ENCODE peak calls at places on chromosomes 1 and 21, in four cellular contexts. L is CD8-positive, alpha-beta T cell; Z is endothelial cell of umbilical vein; G is IMR-90. P is an unnamed sample.

GRCh38 chr1:156291226-156292061 is 4.0 kb downstream of the GLMP start:
- DNase-seq in L (no peak), Z (peak; percentile 89), G (peak; percentile 72), P (no peak)

GRCh38 chr1:242477944-242478343 is 46.6 kb downstream of the PLD5 start:
- DNase-seq in L (no peak), Z (no peak), G (no peak), P (no peak)

GRCh38 chr1:54866801-54867716 is 19.9 kb downstream of the DHCR24 start:
- DNase-seq in L (no peak), Z (no peak), G (no peak), P (no peak)

GRCh38 chr1:208302702-208303101 is 58.5 kb upstream of the PLXNA2 start:
- DNase-seq in L (no peak), Z (no peak), G (no peak), P (no peak)

GRCh38 chr1:201166964-201167624 is 12.8 kb upstream of the TMEM9 start:
- DNase-seq in L (no peak), Z (no peak), G (no peak), P (no peak)

GRCh38 chr1:69913967-69914366 is 291.4 kb downstream of the LRRC40 start:
- DNase-seq in L (no peak), Z (peak; percentile 72), G (peak; percentile 15), P (no peak)

GRCh38 chr21:39637971-39638628 is 25.4 kb downstream of the B3GALT5 start:
- DNase-seq in L (no peak), Z (no peak), G (no peak), P (no peak)

GRCh38 chr1:168966217-168966616 is 140.3 kb upstream of the ATP1B1 start:
- DNase-seq in L (no peak), Z (no peak), G (no peak), P (no peak)

GRCh38 chr1:180907313-180908055 is 5.2 kb upstream of the KIAA1614 start:
- DNase-seq in L (no peak), Z (no peak), G (no peak), P (no peak)

GRCh38 chr1:234326493-234327366 is 46.5 kb upstream of the COA6 start:
- DNase-seq in L (peak; percentile 55), Z (peak; percentile 56), G (peak; percentile 43), P (peak; percentile 60)

GRCh38 chr1:93353286-93353685 is 7.6 kb downstream of the DR1 start:
- DNase-seq in L (no peak), Z (peak; percentile 8), G (no peak), P (no peak)

GRCh38 chr1:114587203-114587991 is 6.0 kb upstream of the BCAS2 start:
- DNase-seq in L (no peak), Z (no peak), G (no peak), P (no peak)

GRCh38 chr1:95041491-95042165 is 31.1 kb downstream of the ALG14 start:
- DNase-seq in L (no peak), Z (peak; percentile 83), G (peak; percentile 92), P (peak; percentile 56)

GRCh38 chr1:242745079-242745478 is 220.6 kb upstream of the PLD5 start:
- DNase-seq in L (no peak), Z (no peak), G (no peak), P (no peak)

GRCh38 chr1:60564196-60564595 is 490.6 kb upstream of the C1orf87 start:
- DNase-seq in L (no peak), Z (no peak), G (no peak), P (no peak)

GRCh38 chr1:232110281-232111090 is 483.9 kb downstream of the DISC1 start:
- DNase-seq in L (no peak), Z (no peak), G (peak; percentile 81), P (no peak)

GRCh38 chr1:243483084-243483845 is 227.4 kb downstream of the SDCCAG8 start:
- DNase-seq in L (no peak), Z (no peak), G (no peak), P (no peak)

GRCh38 chr1:71080178-71080781 is 555 bp downstream of the ZRANB2 start:
- DNase-seq in L (no peak), Z (peak; percentile 31), G (peak; percentile 7), P (no peak)

GRCh38 chr21:31988492-31989285 is 115.9 kb downstream of the HUNK start:
- DNase-seq in L (no peak), Z (no peak), G (peak; percentile 32), P (peak; percentile 25)

GRCh38 chr1:115220340-115221030 is 117.6 kb downstream of the NGF start:
- DNase-seq in L (no peak), Z (no peak), G (no peak), P (no peak)

GRCh38 chr1:11862890-11863289 is 4.1 kb upstream of the NPPB start:
- DNase-seq in L (no peak), Z (peak; percentile 47), G (no peak), P (no peak)

GRCh38 chr1:119929643-119930310 is 33.5 kb upstream of the ADAM30 start:
- DNase-seq in L (no peak), Z (no peak), G (peak; percentile 8), P (no peak)

GRCh38 chr1:168000656-168001055 is 63.8 kb upstream of the MPC2 start:
- DNase-seq in L (no peak), Z (no peak), G (peak; percentile 55), P (no peak)

GRCh38 chr1:49046305-49046704 is 269.6 kb upstream of the BEND5 start:
- DNase-seq in L (no peak), Z (no peak), G (no peak), P (no peak)

GRCh38 chr1:49048188-49048587 is 271.5 kb upstream of the BEND5 start:
- DNase-seq in L (no peak), Z (no peak), G (no peak), P (no peak)

GRCh38 chr1:49050041-49050440 is 273.4 kb upstream of the BEND5 start:
- DNase-seq in L (no peak), Z (no peak), G (no peak), P (no peak)

GRCh38 chr1:49051647-49052046 is 275.0 kb upstream of the BEND5 start:
- DNase-seq in L (no peak), Z (no peak), G (no peak), P (no peak)

DNA sequence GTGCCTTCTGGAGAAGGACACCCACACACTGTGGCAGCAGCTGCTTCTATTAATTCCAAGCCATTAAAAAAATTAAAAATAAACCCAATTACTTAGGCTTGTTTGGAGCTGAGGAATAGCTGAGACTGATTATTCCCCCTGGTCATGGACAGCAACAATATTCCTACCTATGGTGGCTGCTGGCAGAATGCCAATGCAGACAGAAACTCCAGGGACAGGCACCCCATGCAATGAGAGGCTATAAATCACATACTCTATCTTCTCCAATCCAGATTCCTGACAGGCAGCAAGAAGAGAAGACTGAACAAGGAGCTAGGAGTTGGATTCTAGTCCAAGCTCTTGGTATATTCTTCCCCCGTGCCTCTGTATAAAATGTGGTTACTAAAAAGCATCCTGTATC is 275.4 kb upstream of the BEND5 start:
- DNase-seq in L (no peak), Z (no peak), G (no peak), P (no peak)
- H3K9me3 ChIP-seq in L (no peaks in the 10 kb centered on the region), Z (no peaks in the 10 kb centered on the region), G (peaks cover 6% of the 10 kb centered on the region), P (no peaks in the 10 kb centered on the region)

GRCh38 chr1:230858236-230858820 is 10.0 kb downstream of the C1orf198 start:
- DNase-seq in L (no peak), Z (no peak), G (no peak), P (no peak)

GRCh38 chr1:230858918-230859819 is 9.2 kb downstream of the C1orf198 start:
- DNase-seq in L (no peak), Z (no peak), G (peak; percentile 84), P (no peak)

GRCh38 chr1:230857822-230858221 is 10.5 kb downstream of the C1orf198 start:
- DNase-seq in L (no peak), Z (no peak), G (peak; percentile 70), P (no peak)

GRCh38 chr1:230855886-230856285 is 12.4 kb downstream of the C1orf198 start:
- DNase-seq in L (no peak), Z (no peak), G (peak; percentile 58), P (no peak)

DNA sequence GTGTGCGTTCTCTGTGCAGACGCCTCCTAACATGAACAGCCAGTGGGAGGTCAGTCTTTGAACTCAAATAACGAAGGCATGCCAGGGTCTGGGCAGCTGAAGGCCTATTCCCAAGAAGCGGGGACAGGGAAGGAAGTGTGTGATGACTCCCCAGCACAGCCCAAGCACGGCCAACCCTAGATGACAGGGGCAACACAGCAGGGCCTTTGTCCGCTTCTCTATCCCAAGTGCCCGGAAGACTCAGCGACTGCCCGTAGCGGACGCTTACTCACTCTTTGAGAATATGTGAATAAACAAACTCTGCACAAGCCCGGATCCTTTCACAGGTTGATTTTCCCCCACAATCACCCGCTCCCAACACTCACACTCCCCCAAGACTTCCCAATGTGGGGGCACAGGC is 11.2 kb downstream of the C1orf198 start:
- DNase-seq in L (no peak), Z (no peak), G (peak; percentile 78), P (no peak)
- H3K4me3 ChIP-seq in L (no peak overlapping the region), Z (no peak overlapping the region), G (no peak overlapping the region), P (no peak overlapping the region)

GRCh38 chr1:22275211-22275610 is 132.3 kb upstream of the WNT4 start:
- DNase-seq in L (no peak), Z (no peak), G (no peak), P (no peak)
- H3K27me3 ChIP-seq in L (no peaks in the 10 kb centered on the region), Z (peaks cover 5% of the 10 kb centered on the region), G (peaks cover 53% of the 10 kb centered on the region), P (peaks cover 4% of the 10 kb centered on the region)

DNA sequence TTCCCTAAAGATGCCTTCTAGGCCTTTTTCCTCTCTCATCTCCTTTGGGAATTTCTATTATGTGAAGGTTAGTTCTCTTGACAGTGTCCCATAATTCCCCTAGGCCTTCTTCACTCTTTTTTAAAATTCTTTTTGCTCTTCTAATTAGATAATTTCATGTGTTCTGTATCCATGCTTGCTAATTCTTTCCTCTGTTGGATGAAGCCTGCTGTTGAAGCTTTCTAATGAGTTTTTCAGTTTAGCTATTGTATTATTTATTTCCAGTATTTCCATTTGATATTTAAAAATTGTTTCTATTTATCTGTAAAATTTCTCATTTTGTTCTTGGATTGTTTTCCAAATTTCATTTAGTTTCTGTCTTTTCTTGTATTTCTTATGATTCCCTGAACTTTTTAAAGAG is 28.5 kb upstream of the FAM163A start:
- DNase-seq in L (no peak), Z (no peak), G (no peak), P (no peak)
- H3K9me3 ChIP-seq in L (peaks cover 4% of the 10 kb centered on the region), Z (no peaks in the 10 kb centered on the region), G (peaks cover 4% of the 10 kb centered on the region), P (peaks cover 39% of the 10 kb centered on the region)

GRCh38 chr1:67339623-67340343 is 32.1 kb downstream of the IL12RB2 start:
- DNase-seq in L (no peak), Z (no peak), G (peak; percentile 77), P (peak; percentile 50)
- H3K4me3 ChIP-seq in L (no peak overlapping the region), Z (no peak overlapping the region), G (peak overlapping the region; percentile 3), P (no peak overlapping the region)

DNA sequence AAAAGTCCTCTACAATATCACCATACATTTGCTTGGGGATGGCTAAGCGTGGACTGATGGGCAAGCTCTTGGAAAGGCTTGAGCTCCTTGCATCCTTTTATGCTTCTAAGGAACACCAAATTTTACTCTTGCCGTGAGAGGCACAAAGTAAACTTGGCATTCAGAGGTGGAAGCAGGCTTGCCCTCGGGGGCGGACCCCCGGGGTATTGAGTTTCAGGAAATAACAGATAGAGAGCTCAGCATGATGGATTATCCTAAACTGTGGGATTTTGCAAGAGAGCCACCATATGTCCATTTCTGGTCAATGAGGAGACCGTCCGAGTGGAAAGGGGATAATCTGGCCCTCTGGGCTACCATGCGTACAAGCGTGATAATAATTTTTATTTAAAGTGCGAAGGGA is 14.0 kb downstream of the IFI16 start:
- DNase-seq in L (no peak), Z (no peak), G (no peak), P (no peak)
- H3K27me3 ChIP-seq in L (no peaks in the 10 kb centered on the region), Z (no peaks in the 10 kb centered on the region), G (no peaks in the 10 kb centered on the region), P (no peaks in the 10 kb centered on the region)

GRCh38 chr1:56524263-56524662 is 55.1 kb downstream of the PLPP3 start:
- DNase-seq in L (no peak), Z (no peak), G (no peak), P (no peak)
- H3K9me3 ChIP-seq in L (no peaks in the 10 kb centered on the region), Z (no peaks in the 10 kb centered on the region), G (no peaks in the 10 kb centered on the region), P (no peaks in the 10 kb centered on the region)

P was measured in MG63.